ENCODE peak calls at places on chromosomes 1 and 21, in eight cellular contexts. I, X, J, E, Y, Z, P and H are unnamed samples.

GRCh38 chr1:234775477-234776246 is 165.7 kb upstream of the IRF2BP2 start:
- DNase-seq in I (no peak), X (no peak), J (no peak), E (no peak), Y (no peak), Z (no peak), P (no peak), H (no peak)

GRCh38 chr1:101128211-101128727 is 102.7 kb upstream of the DPH5 start:
- DNase-seq in I (no peak), X (no peak), J (no peak), E (no peak), Y (no peak), Z (no peak), P (no peak), H (no peak)

GRCh38 chr1:85623061-85623471 is 42.5 kb downstream of the CCN1 start:
- DNase-seq in I (peak), X (peak), J (no peak), E (no peak), Y (no peak), Z (peak), P (no peak), H (no peak)

GRCh38 chr1:88088481-88088880 is 595.6 kb upstream of the PKN2 start:
- DNase-seq in I (no peak), X (no peak), J (no peak), E (no peak), Y (no peak), Z (no peak), P (no peak), H (no peak)

GRCh38 chr1:31705080-31705866 is 1.5 kb upstream of the COL16A1 start:
- DNase-seq in I (peak), X (no peak), J (peak), E (no peak), Y (no peak), Z (peak), P (no peak), H (peak)

GRCh38 chr1:61266738-61267137 is 184.4 kb downstream of the NFIA start:
- DNase-seq in I (no peak), X (no peak), J (no peak), E (no peak), Y (no peak), Z (no peak), P (no peak), H (no peak)

GRCh38 chr1:21337931-21338567 is 47.8 kb upstream of the ECE1 start:
- DNase-seq in I (peak), X (no peak), J (no peak), E (peak), Y (no peak), Z (peak), P (no peak), H (no peak)

GRCh38 chr1:204651843-204652421 is 33.6 kb downstream of the LRRN2 start:
- DNase-seq in I (no peak), X (no peak), J (no peak), E (peak), Y (peak), Z (no peak), P (no peak), H (no peak)

GRCh38 chr1:204600968-204601367 is 84.6 kb downstream of the LRRN2 start:
- DNase-seq in I (no peak), X (no peak), J (no peak), E (no peak), Y (peak), Z (no peak), P (no peak), H (no peak)

GRCh38 chr1:89365206-89365605 is 1.3 kb downstream of the GBP6 start:
- DNase-seq in I (no peak), X (no peak), J (no peak), E (no peak), Y (no peak), Z (no peak), P (no peak), H (no peak)

GRCh38 chr1:154770897-154771594 is 99.0 kb downstream of the KCNN3 start:
- DNase-seq in I (no peak), X (no peak), J (no peak), E (no peak), Y (no peak), Z (no peak), P (no peak), H (no peak)

GRCh38 chr21:44370027-44370735 is 16.8 kb downstream of the TRPM2 start:
- DNase-seq in I (peak), X (no peak), J (no peak), E (peak), Y (peak), Z (peak), P (no peak), H (no peak)

GRCh38 chr21:36955783-36956182 is 10.7 kb downstream of the HLCS start:
- DNase-seq in I (no peak), X (no peak), J (no peak), E (no peak), Y (no peak), Z (no peak), P (no peak), H (no peak)

GRCh38 chr1:36731226-36732037 is 248.7 kb upstream of the CSF3R start:
- DNase-seq in I (no peak), X (no peak), J (no peak), E (no peak), Y (no peak), Z (no peak), P (no peak), H (no peak)

GRCh38 chr1:22570140-22570909 is 7.0 kb downstream of the EPHA8 start:
- DNase-seq in I (no peak), X (no peak), J (no peak), E (no peak), Y (no peak), Z (no peak), P (no peak), H (no peak)

GRCh38 chr1:116224561-116224960 is 113.4 kb downstream of the MAB21L3 start:
- DNase-seq in I (no peak), X (no peak), J (no peak), E (no peak), Y (no peak), Z (no peak), P (no peak), H (no peak)

GRCh38 chr1:23424171-23424959 is at the start of gene TCEA3:
- DNase-seq in I (no peak), X (no peak), J (no peak), E (peak), Y (peak), Z (peak), P (no peak), H (peak)

GRCh38 chr1:6093611-6094010 is 47.9 kb downstream of the KCNAB2 start:
- DNase-seq in I (no peak), X (no peak), J (no peak), E (no peak), Y (no peak), Z (no peak), P (no peak), H (no peak)

GRCh38 chr1:1202831-1203560 is 3.4 kb downstream of the TNFRSF18 start:
- DNase-seq in I (no peak), X (no peak), J (no peak), E (peak), Y (no peak), Z (no peak), P (no peak), H (peak)

GRCh38 chr1:38891753-38892152 is 10.4 kb upstream of the GJA9 start:
- DNase-seq in I (no peak), X (no peak), J (no peak), E (no peak), Y (no peak), Z (peak), P (no peak), H (no peak)

GRCh38 chr1:15469836-15470495 is 5.9 kb upstream of the CELA2B start:
- DNase-seq in I (no peak), X (peak), J (no peak), E (no peak), Y (peak), Z (no peak), P (no peak), H (no peak)

GRCh38 chr1:173527151-173527826 is 50.2 kb downstream of the PRDX6 start:
- DNase-seq in I (peak), X (peak), J (no peak), E (no peak), Y (no peak), Z (no peak), P (no peak), H (no peak)

GRCh38 chr1:156259805-156260204 is 11.9 kb upstream of the PAQR6 start:
- DNase-seq in I (peak), X (no peak), J (no peak), E (no peak), Y (no peak), Z (no peak), P (no peak), H (no peak)

GRCh38 chr1:49036700-49037099 is 260.0 kb upstream of the BEND5 start:
- DNase-seq in I (no peak), X (no peak), J (no peak), E (no peak), Y (no peak), Z (no peak), P (no peak), H (no peak)

GRCh38 chr1:162397039-162397448 is 14.9 kb downstream of the SH2D1B start:
- DNase-seq in I (peak), X (peak), J (no peak), E (no peak), Y (no peak), Z (no peak), P (no peak), H (no peak)

GRCh38 chr1:7247683-7248401 is 462.6 kb downstream of the CAMTA1 start:
- DNase-seq in I (no peak), X (no peak), J (no peak), E (no peak), Y (peak), Z (no peak), P (no peak), H (no peak)

GRCh38 chr21:17921579-17922530 is 102.7 kb upstream of the C21orf91 start:
- DNase-seq in I (peak), X (peak), J (no peak), E (no peak), Y (no peak), Z (peak), P (no peak), H (no peak)

GRCh38 chr1:27980216-27980820 is 20.5 kb downstream of the XKR8 start:
- DNase-seq in I (no peak), X (no peak), J (no peak), E (no peak), Y (no peak), Z (no peak), P (no peak), H (no peak)